ENCODE peak calls at places on chromosomes 16 and 17, in four cellular contexts. U is dorsolateral prefrontal cortex, O is H7, Q is fibroblast of villous mesenchyme. X is an unnamed sample.

GRCh38 chr16:73012341-73012740 is 35.6 kb downstream of the ZFHX3 start:
- DNase-seq in U (no peak), O (no peak), Q (no peak), X (no peak)

GRCh38 chr17:21209511-21210175 is 4.3 kb downstream of the TMEM11 start:
- DNase-seq in U (no peak), O (no peak), Q (no peak), X (no peak)

GRCh38 chr16:2467301-2468141 is 3.6 kb upstream of the NTN3 start:
- DNase-seq in U (peak), O (peak), Q (peak), X (peak)

GRCh38 chr16:1018447-1018846 is 36.9 kb downstream of the SOX8 start:
- DNase-seq in U (no peak), O (no peak), Q (no peak), X (no peak)

GRCh38 chr17:50372222-50372621 is 762 bp downstream of the MRPL27 start:
- DNase-seq in U (no peak), O (no peak), Q (no peak), X (no peak)

GRCh38 chr16:12272264-12272663 is 295.7 kb downstream of the SNX29 start:
- DNase-seq in U (no peak), O (no peak), Q (no peak), X (no peak)

GRCh38 chr16:2468142-2468724 is 2.9 kb upstream of the NTN3 start:
- DNase-seq in U (no peak), O (peak), Q (peak), X (peak)

GRCh38 chr17:49337900-49338299 is 24.1 kb downstream of the ZNF652 start:
- DNase-seq in U (no peak), O (no peak), Q (peak), X (peak)

GRCh38 chr16:67396159-67396774 is 3.0 kb upstream of the TPPP3 start:
- DNase-seq in U (peak), O (peak), Q (peak), X (peak)

GRCh38 chr17:18184143-18185007 is 747 bp downstream of the ALKBH5 start:
- DNase-seq in U (peak), O (peak), Q (peak), X (peak)

GRCh38 chr17:31424944-31425582 is 33.6 kb downstream of the RAB11FIP4 start:
- DNase-seq in U (no peak), O (no peak), Q (peak), X (peak)

GRCh38 chr16:67703626-67704025 is 15.5 kb downstream of the GFOD2 start:
- DNase-seq in U (no peak), O (no peak), Q (no peak), X (no peak)

GRCh38 chr16:28155293-28155692 is 56.5 kb downstream of the XPO6 start:
- DNase-seq in U (no peak), O (no peak), Q (no peak), X (peak)

GRCh38 chr17:8563981-8564602 is 66.4 kb downstream of the MYH10 start:
- DNase-seq in U (no peak), O (no peak), Q (peak), X (no peak)
- H3K4me3 ChIP-seq in U (no peak), O (no peak), Q (no peak), X (no peak)

DNA sequence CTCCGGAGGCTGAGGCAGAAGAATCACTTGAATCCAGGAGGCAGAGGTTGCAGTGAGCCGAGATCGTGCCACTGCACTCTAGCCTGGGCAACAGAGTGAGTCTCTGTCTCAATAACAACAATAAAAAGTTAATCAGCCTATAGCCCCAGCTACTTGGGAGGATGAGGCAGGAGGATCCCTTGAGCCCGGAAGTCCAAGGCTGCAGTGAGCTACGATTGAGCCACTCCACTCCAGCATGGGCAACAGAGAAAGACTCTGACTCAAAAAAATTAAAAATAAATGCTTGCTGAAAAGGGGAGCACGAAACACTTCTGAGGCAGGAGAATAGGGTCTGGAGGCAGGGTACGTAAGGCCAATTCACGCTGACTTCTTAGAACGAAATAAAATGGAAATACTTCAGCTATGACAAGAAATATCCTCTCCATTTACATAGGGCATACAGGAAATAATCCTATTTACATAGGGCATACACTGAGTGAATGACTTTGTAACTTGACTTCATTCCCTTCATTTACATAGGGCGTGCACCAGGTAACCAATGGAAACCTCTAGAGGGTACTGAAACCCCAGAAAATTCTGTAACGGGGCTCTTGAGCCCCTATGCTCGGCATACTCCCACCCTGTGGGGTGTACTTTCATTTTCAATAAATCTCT is 3.2 kb upstream of the PRPSAP1 start:
- DNase-seq in U (no peak), O (no peak), Q (no peak), X (no peak)
- H3K4me3 ChIP-seq in U (no peak), O (no peak), Q (no peak), X (no peak)

DNA sequence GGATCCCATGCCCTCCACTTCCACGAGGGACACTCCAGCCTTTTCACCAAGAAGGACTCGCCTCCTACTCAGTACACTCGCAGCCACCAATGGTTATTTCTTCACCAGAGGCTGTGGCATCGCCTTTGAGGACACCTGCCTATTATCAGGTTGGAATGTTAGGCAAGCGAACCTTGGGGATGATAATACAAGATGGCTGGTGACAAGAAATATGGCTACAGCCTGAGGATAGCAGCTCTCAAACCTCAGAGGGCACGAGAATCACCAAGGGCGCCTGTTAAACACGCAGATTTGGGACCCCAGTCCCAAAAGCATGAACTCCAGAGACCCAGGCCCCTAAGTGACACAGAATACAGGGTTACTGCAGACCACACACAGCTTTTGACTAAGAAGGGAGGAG is 58.1 kb downstream of the CYTH1 start:
- DNase-seq in U (no peak), O (no peak), Q (no peak), X (no peak)
- H3K4me3 ChIP-seq in U (peak), O (no peak), Q (no peak), X (no peak)

DNA sequence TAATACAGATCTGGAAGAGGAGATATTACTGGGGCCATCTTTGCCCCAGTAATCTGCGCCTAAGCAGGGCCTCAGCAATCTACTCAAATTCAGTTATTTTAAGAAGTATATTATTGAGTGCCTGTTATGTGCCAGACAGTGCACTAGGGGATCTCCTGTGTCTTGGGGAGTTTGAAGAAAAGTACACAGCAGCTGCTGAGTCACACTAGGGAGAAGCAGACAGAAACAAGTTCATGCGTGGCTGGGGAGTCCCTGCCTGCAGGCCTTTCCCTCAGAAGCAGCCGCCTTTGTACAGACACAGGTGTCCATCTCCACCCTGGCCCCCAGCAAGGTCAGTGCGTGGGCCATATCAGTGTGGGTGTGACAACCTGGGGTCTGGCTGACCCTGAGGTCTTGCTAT is 229.8 kb upstream of the SDK2 start:
- DNase-seq in U (no peak), O (no peak), Q (no peak), X (no peak)
- H3K4me3 ChIP-seq in U (no peak), O (no peak), Q (no peak), X (no peak)

DNA sequence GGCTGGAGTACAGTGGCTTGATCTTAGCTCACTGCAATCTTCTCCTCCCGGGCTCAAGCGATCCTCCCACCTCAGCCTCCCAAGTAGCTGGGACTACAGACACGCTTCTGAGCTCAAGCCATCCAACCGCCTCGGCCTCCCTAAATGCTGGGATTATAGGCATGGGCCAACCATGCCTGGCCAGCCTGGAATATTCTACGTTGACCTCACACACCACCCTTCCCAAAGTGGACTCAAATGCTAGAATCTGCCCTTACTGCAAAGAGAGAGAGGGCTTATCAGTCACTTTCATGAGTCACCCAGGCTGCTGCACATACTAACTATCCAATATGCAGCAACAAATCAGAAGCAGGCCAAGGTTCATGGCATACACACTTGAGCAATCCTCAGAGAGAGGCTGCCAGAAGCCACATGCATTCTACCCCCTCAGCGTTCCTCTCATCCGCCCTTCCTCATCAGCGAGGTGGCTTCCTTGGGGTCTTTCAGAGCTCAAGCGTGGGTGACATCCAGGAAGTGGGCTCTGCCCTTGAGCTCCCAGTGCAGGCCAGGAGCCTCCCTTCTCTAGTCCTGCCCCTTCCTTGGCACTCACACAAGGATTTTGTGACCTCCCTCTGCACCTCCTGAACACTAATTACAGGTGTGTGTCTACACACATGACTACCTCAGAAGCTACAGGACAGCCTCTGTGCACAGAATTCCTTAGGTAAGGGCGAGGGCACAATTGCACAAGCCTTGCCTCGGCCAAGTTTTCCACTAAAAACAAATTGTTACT is 24.8 kb upstream of the SIAH1 start:
- DNase-seq in U (no peak), O (no peak), Q (peak), X (no peak)
- H3K4me3 ChIP-seq in U (no peak), O (no peak), Q (no peak), X (no peak)

GRCh38 chr16:31453255-31454204 is 5.8 kb upstream of the ARMC5 start:
- DNase-seq in U (no peak), O (no peak), Q (peak), X (no peak)
- H3K4me3 ChIP-seq in U (no peak), O (no peak), Q (no peak), X (no peak)

DNA sequence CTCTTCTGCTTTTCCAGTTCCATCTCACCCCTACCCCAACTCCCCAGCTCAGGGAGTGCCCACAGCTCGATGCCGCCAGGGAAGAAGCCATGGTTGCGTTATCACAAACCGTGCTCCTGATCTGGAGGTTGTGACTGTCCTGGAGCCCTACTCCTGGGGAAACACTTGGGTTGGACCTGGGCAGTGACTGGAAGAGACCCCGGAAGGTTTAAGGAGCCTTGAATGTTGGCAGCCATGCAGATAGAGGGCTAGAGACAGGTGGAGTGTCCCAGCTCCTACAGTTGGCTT is 2.6 kb downstream of the MMP15 start:
- DNase-seq in U (no peak), O (no peak), Q (no peak), X (no peak)
- H3K4me3 ChIP-seq in U (no peak), O (peak), Q (no peak), X (no peak)

DNA sequence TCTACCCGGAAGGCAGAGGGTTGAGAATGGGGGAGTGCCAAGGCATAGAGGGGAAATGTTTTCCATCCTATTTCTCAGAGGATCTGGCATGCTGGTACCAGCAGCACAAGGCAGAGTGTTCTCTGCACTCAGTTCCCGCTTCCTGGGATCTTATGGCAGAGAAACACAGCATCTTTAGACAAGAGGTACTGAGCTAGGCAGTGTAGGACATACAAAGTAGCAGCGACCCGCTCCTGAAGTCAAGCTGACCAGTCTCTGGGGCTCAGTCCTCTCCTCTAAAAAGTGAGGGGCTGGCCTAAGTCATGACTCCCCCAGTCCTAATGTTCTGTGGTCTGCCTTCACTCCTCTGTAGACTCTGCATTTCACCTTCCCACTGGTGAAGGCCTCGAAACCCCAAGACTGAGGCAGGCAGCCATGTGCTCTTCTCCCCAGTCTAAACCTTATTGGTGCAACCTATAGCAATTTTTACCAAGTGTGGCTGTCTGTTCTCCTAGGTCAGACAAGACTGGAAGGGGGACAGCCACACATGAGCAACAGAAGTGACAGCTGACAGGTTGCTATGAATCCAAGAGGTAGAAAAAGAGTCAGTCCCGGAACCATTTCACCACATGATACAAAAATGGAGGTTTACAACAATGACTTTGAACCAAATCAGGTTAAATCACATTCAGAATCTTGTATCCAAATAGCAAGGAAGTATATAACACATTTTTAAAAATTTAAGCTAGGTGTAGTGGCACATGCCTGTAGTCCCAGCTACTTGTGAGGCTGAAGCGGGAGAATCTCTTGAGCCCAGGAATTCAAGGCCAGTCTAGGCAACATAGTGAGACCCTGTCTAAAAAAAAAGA is 11.4 kb upstream of the TSPOAP1 start:
- DNase-seq in U (no peak), O (no peak), Q (no peak), X (no peak)
- H3K4me3 ChIP-seq in U (no peak), O (no peak), Q (no peak), X (no peak)

DNA sequence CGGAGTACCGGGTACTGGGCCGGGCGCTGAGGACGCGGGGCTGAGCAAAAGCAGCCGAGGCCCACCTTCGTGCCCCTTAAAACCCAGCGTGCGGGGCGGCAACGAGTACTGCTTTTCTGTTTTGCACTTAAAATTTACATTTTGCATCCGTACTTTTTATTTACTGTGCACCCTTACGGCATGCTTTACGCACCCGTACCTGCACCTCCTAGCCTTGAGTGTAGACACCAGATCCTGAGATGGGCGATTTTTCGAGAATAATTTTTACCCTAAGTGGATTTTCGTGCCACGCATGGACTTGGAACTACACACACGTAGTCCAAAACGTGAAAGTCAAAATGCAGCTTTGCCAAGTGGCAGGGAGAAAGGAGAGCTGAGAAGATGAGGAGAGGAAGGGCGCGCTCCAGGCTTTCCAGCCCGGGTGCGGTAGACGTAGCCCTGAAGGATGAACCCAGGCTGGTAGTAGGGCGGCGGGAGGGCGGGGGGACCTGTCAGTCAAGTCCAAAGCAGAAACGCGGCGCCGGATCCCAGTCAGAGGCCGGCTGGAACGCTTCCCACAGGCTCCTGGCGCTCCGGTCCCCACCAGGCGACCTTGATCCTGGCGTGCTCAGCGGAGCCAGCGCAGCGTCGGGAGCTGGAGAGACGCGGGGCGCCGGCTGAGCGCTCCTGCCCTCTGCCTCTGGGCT is 1.2 kb upstream of the CBLN1 start:
- DNase-seq in U (peak), O (peak), Q (no peak), X (no peak)
- H3K4me3 ChIP-seq in U (peak), O (peak), Q (no peak), X (no peak)